ENCODE peak calls at places on chromosomes 3 and 15, in eight cellular contexts. B is hypothalamus; G is activated naive CD8-positive, alpha-beta T cell treated with anti-CD3 and anti-CD28 coated beads, Interleukin-2, amount 50 U/mL, for 24 hours; N is T47D; C is Kasumi-1; X is ecto neural progenitor cell; Q is kidney; P is spleen. F is an unnamed sample.
A peak's percentile ranks its signal among the peaks of the same experiment; 100 is the strongest.

GRCh38 chr3:74613060-74613459 is 1.4 kb downstream of the CNTN3 start:
- DNase-seq in B (no peak), G (no peak), N (no peak), C (no peak), X (no peak), Q (no peak), P (no peak), F (no peak)

GRCh38 chr3:142566096-142566495 is 12.4 kb downstream of the ATR start:
- DNase-seq in B (no peak), G (no peak), N (no peak), C (no peak), X (no peak), Q (no peak), P (no peak), F (no peak)

GRCh38 chr3:189737071-189737470 is 105.9 kb downstream of the TP63 start:
- DNase-seq in B (no peak), G (no peak), N (no peak), C (no peak), X (no peak), Q (no peak), P (no peak), F (no peak)

GRCh38 chr15:93348711-93349110 is 259.7 kb upstream of the RGMA start:
- DNase-seq in B (no peak), G (no peak), N (no peak), C (no peak), X (peak; percentile 57), Q (no peak), P (no peak), F (no peak)

GRCh38 chr3:141367038-141367730 is 1.1 kb upstream of the ZBTB38 start:
- DNase-seq in B (no peak), G (no peak), N (no peak), C (no peak), X (no peak), Q (no peak), P (no peak), F (no peak)

GRCh38 chr3:195697582-195698324 is 23.0 kb upstream of the MUC20 start:
- DNase-seq in B (no peak), G (no peak), N (no peak), C (no peak), X (no peak), Q (no peak), P (no peak), F (peak; percentile 25)

GRCh38 chr3:51959651-51960050 is 4.5 kb downstream of the GPR62 start:
- DNase-seq in B (no peak), G (no peak), N (no peak), C (no peak), X (no peak), Q (no peak), P (no peak), F (no peak)

GRCh38 chr3:40254898-40255297 is 54.6 kb upstream of the EIF1B start:
- DNase-seq in B (no peak), G (no peak), N (no peak), C (no peak), X (no peak), Q (no peak), P (no peak), F (no peak)

GRCh38 chr15:47720555-47720954 is 3.2 kb downstream of the SEMA6D start:
- DNase-seq in B (no peak), G (no peak), N (no peak), C (no peak), X (no peak), Q (no peak), P (no peak), F (no peak)

GRCh38 chr3:182370949-182371348 is 422.4 kb upstream of the ATP11B start:
- DNase-seq in B (no peak), G (no peak), N (no peak), C (no peak), X (no peak), Q (no peak), P (no peak), F (no peak)

GRCh38 chr15:52021128-52021671 is 2.2 kb downstream of the MAPK6 start:
- DNase-seq in B (no peak), G (peak; percentile 65), N (no peak), C (peak; percentile 83), X (no peak), Q (no peak), P (no peak), F (no peak)

GRCh38 chr3:124243253-124243859 is 251.4 kb upstream of the ROPN1 start:
- DNase-seq in B (no peak), G (no peak), N (no peak), C (no peak), X (no peak), Q (no peak), P (no peak), F (no peak)

F was measured in dorsolateral prefrontal cortex.